ENCODE peak calls at places on chromosomes 5 and 9, in seven cellular contexts. E is IMR-90, J is cardiac muscle cell, D is endothelial cell of umbilical vein, P is body of pancreas, K is H1, T is suprapubic skin. F is an unnamed sample.
A peak's percentile ranks its signal among the peaks of the same experiment; 100 is the strongest.

GRCh38 chr9:2859776-2860379 is 16.0 kb upstream of the PUM3 start:
- DNase-seq in T (no peak), P (peak; percentile 71), E (peak; percentile 57), D (peak; percentile 59), K (peak; percentile 39), J (peak; percentile 81), F (peak; percentile 66)

GRCh38 chr5:53019320-53019719 is 30.2 kb downstream of the ITGA2 start:
- DNase-seq in J (no peak), E (peak; percentile 87), D (peak; percentile 69), T (no peak), P (no peak), K (no peak), F (no peak)

GRCh38 chr9:38153910-38154291 is 84.9 kb upstream of the SHB start:
- DNase-seq in D (no peak), E (no peak), T (no peak), K (no peak), J (no peak), P (no peak), F (no peak)

GRCh38 chr9:129399301-129399990 is 221.4 kb upstream of the IER5L start:
- DNase-seq in K (no peak), E (no peak), T (peak; percentile 51), J (no peak), P (no peak), D (no peak), F (no peak)

GRCh38 chr9:26324787-26325186 is 567.8 kb downstream of the CAAP1 start:
- DNase-seq in T (no peak), E (peak; percentile 62), J (no peak), K (no peak), P (no peak), D (no peak), F (no peak)

GRCh38 chr5:155250601-155251000 is 237.0 kb downstream of the KIF4B start:
- DNase-seq in D (no peak), J (no peak), E (no peak), T (no peak), P (no peak), K (no peak), F (no peak)

GRCh38 chr9:135714242-135715055 is 12.5 kb downstream of the KCNT1 start:
- DNase-seq in T (no peak), E (no peak), J (peak; percentile 73), D (no peak), K (no peak), P (no peak), F (no peak)

GRCh38 chr9:72338631-72339030 is 26.4 kb downstream of the ZFAND5 start:
- DNase-seq in T (no peak), D (no peak), J (no peak), E (no peak), K (no peak), P (no peak), F (no peak)

GRCh38 chr9:76203373-76203772 is 190.9 kb downstream of the RFK start:
- DNase-seq in T (no peak), E (no peak), K (no peak), J (no peak), D (no peak), P (peak; percentile 48), F (no peak)

GRCh38 chr5:76608833-76609232 is 14.4 kb downstream of the F2RL2 start:
- DNase-seq in E (peak; percentile 96), K (no peak), T (no peak), J (no peak), D (peak; percentile 64), P (no peak), F (no peak)

GRCh38 chr9:137162505-137163100 is 7.2 kb downstream of the LRRC26 start:
- DNase-seq in P (peak; percentile 73), K (no peak), J (peak; percentile 34), E (no peak), D (no peak), T (no peak), F (no peak)

GRCh38 chr9:134571326-134571871 is 70.2 kb upstream of the COL5A1 start:
- DNase-seq in T (peak; percentile 30), P (peak; percentile 2), K (no peak), J (no peak), D (no peak), E (no peak), F (peak; percentile 0)

GRCh38 chr9:95028855-95029219 is 288.7 kb downstream of the FANCC start:
- DNase-seq in J (no peak), T (no peak), K (no peak), D (no peak), E (no peak), P (peak; percentile 54), F (no peak)

GRCh38 chr5:137627730-137628129 is 108.2 kb downstream of the KLHL3 start:
- DNase-seq in E (no peak), P (no peak), D (no peak), T (no peak), J (no peak), K (no peak), F (no peak)

GRCh38 chr5:137627293-137627692 is 108.6 kb downstream of the KLHL3 start:
- DNase-seq in K (no peak), P (peak; percentile 62), T (no peak), E (no peak), J (no peak), D (no peak), F (no peak)

GRCh38 chr5:137622850-137623249 is 113.0 kb downstream of the KLHL3 start:
- DNase-seq in T (peak; percentile 79), K (no peak), P (peak; percentile 94), E (no peak), J (no peak), D (no peak), F (peak; percentile 79)

GRCh38 chr5:137621861-137622823 is 113.7 kb downstream of the KLHL3 start:
- DNase-seq in P (no peak), J (no peak), K (no peak), E (peak; percentile 45), D (no peak), T (no peak), F (peak; percentile 83)

GRCh38 chr5:137624786-137625349 is 111.0 kb downstream of the KLHL3 start:
- DNase-seq in P (no peak), T (no peak), E (no peak), D (no peak), K (no peak), J (no peak), F (no peak)
- H3K4me1 ChIP-seq in P (peaks cover 28% of the 10 kb centered on the region), T (peaks cover 23% of the 10 kb centered on the region), E (no peaks in the 10 kb centered on the region), D (peaks cover 2% of the 10 kb centered on the region), K (no peaks in the 10 kb centered on the region), J (peaks cover 2% of the 10 kb centered on the region), F (peaks cover 34% of the 10 kb centered on the region)

GRCh38 chr5:120684213-120684612 is 220.1 kb downstream of the PRR16 start:
- DNase-seq in K (no peak), E (peak; percentile 33), J (no peak), D (no peak), P (no peak), T (no peak), F (no peak)
- TF ChIP-seq CTCF in K (no peak), E (peak; percentile 35), J (no peak), D (no peak), P (no peak), T (no peak), F (peak; percentile 13)

GRCh38 chr5:141427783-141428426 is 2.4 kb upstream of the PCDHGA12 start:
- DNase-seq in K (no peak), E (no peak), P (no peak), J (no peak), D (no peak), T (no peak), F (no peak)
- H3K9me3 ChIP-seq in K (peaks cover 54% of the 10 kb centered on the region), E (peaks cover 47% of the 10 kb centered on the region), P (peaks cover 2% of the 10 kb centered on the region), J (peaks cover 9% of the 10 kb centered on the region), D (no peaks in the 10 kb centered on the region), T (peaks cover 80% of the 10 kb centered on the region), F (peaks cover 97% of the 10 kb centered on the region)

GRCh38 chr5:96035796-96036195 is 74.1 kb upstream of the ELL2 start:
- DNase-seq in J (no peak), T (no peak), D (no peak), K (no peak), P (no peak), E (no peak), F (no peak)

GRCh38 chr5:96026334-96027065 is 64.8 kb upstream of the ELL2 start:
- DNase-seq in K (no peak), J (no peak), D (no peak), P (no peak), T (no peak), E (peak; percentile 78), F (no peak)

GRCh38 chr5:96033116-96033515 is 71.5 kb upstream of the ELL2 start:
- DNase-seq in J (no peak), P (no peak), K (no peak), E (no peak), T (no peak), D (no peak), F (no peak)

GRCh38 chr5:96031811-96032261 is 70.2 kb upstream of the ELL2 start:
- DNase-seq in D (no peak), J (no peak), T (no peak), E (peak; percentile 89), P (no peak), K (no peak), F (no peak)

DNA sequence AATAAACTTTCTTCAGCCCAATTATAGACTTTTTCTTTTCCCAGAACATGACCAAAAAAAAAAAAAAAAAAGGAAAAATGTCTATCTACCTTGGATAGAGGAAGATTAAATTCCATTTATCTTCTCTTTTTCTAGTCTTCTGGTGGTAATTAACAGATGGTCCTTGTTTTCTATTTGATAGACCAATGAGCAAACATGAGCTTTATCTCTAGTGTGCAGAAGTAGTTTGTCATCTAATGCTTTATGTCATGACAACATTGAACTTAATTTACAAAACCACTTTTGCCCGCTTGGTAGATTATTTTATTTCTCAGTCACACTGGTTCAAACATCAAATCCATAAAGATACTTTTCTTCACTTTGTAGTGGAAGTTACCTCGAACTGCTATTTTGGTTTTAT is 69.5 kb upstream of the ELL2 start:
- DNase-seq in T (no peak), P (no peak), E (no peak), K (no peak), D (no peak), J (no peak), F (no peak)
- H3K4me1 ChIP-seq in T (peaks cover 16% of the 10 kb centered on the region), P (peaks cover 9% of the 10 kb centered on the region), E (peaks cover 6% of the 10 kb centered on the region), K (no peaks in the 10 kb centered on the region), D (no peaks in the 10 kb centered on the region), J (no peaks in the 10 kb centered on the region), F (no peaks in the 10 kb centered on the region)

GRCh38 chr9:131404581-131404980 is 10.7 kb downstream of the PRRC2B start:
- DNase-seq in K (no peak), J (no peak), T (no peak), P (no peak), D (no peak), E (peak; percentile 46), F (no peak)
- TF ChIP-seq CTCF in K (no peak), J (peak; percentile 13), T (no peak), P (no peak), D (no peak), E (no peak), F (no peak)

DNA sequence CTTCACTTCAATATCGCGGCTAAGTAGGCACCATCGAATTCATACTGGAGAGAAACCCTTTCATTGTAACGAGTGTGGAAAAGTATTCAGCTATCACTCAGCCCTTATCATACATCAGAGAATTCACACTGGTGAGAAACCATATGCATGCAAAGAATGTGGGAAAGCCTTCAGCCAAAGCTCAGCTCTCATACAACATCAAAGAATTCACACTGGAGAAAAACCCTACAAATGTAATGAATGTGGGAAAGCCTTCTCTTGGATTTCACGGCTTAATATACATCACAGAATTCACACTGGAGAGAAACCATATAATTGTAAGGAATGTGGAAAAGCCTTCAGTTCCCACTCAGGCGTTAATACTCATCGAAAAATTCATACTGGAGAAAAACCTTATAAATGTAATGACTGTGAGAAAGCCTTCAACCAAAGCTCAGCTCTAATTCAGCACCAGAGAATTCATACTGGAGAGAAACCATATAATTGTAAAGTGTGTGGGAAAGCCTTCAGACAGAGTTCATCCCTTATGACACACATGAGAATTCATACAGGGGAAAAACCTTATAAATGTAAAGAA is 9.5 kb downstream of the ZNF879 start:
- DNase-seq in P (no peak), J (no peak), K (no peak), E (no peak), T (no peak), D (no peak), F (no peak)
- H3K9me3 ChIP-seq in P (peaks cover 20% of the 10 kb centered on the region), J (peaks cover 3% of the 10 kb centered on the region), K (peaks cover 79% of the 10 kb centered on the region), E (peaks cover 55% of the 10 kb centered on the region), T (peaks cover 79% of the 10 kb centered on the region), D (peaks cover 22% of the 10 kb centered on the region), F (peaks cover 98% of the 10 kb centered on the region)

F was measured in ascending aorta.